ENCODE peak calls at places on chromosome 22, in five cellular contexts. T, Z, F, E and D are unnamed samples.
A peak's percentile ranks its signal among the peaks of the same experiment; 100 is the strongest.

GRCh38 chr22:24441406-24442351 is 14.3 kb downstream of the ADORA2A start:
- DNase-seq in T (no peak), Z (no peak), F (no peak), E (no peak), D (peak; percentile 82)

GRCh38 chr22:42389137-42389536 is 43.1 kb downstream of the NFAM1 start:
- DNase-seq in T (no peak), Z (no peak), F (no peak), E (no peak), D (no peak)

GRCh38 chr22:40487663-40488249 is 117.4 kb downstream of the SGSM3 start:
- DNase-seq in T (peak; percentile 37), Z (no peak), F (no peak), E (no peak), D (no peak)

GRCh38 chr22:31278643-31279326 is 13.5 kb downstream of the PIK3IP1 start:
- DNase-seq in T (no peak), Z (no peak), F (no peak), E (no peak), D (no peak)

GRCh38 chr22:28656156-28656555 is 23.5 kb downstream of the TTC28 start:
- DNase-seq in T (no peak), Z (no peak), F (no peak), E (no peak), D (no peak)

GRCh38 chr22:45516923-45517675 is 14.4 kb downstream of the FBLN1 start:
- DNase-seq in T (no peak), Z (no peak), F (no peak), E (no peak), D (no peak)

GRCh38 chr22:33922268-33922667 is 2.0 kb upstream of the LARGE1 start:
- DNase-seq in T (peak; percentile 30), Z (no peak), F (peak; percentile 53), E (no peak), D (no peak)

GRCh38 chr22:49576241-49577141 is 251.2 kb downstream of the BRD1 start:
- DNase-seq in T (no peak), Z (no peak), F (peak; percentile 11), E (no peak), D (peak; percentile 61)

GRCh38 chr22:50247748-50248147 is 2.9 kb upstream of the TUBGCP6 start:
- DNase-seq in T (peak; percentile 86), Z (no peak), F (peak; percentile 56), E (no peak), D (no peak)

GRCh38 chr22:20130319-20130718 is 1.3 kb upstream of the ZDHHC8 start:
- DNase-seq in T (no peak), Z (no peak), F (no peak), E (no peak), D (no peak)

GRCh38 chr22:42918500-42918899 is 61.4 kb upstream of the ARFGAP3 start:
- DNase-seq in T (no peak), Z (no peak), F (no peak), E (no peak), D (no peak)

GRCh38 chr22:45537734-45538181 is 35.1 kb downstream of the FBLN1 start:
- DNase-seq in T (no peak), Z (no peak), F (peak; percentile 27), E (peak; percentile 71), D (peak; percentile 86)

GRCh38 chr22:43060213-43060612 is 29.0 kb downstream of the TTLL1 start:
- DNase-seq in T (peak; percentile 46), Z (no peak), F (peak; percentile 42), E (no peak), D (no peak)

GRCh38 chr22:44735518-44736428 is 16.6 kb upstream of the ARHGAP8 start:
- DNase-seq in T (peak; percentile 70), Z (peak; percentile 80), F (peak; percentile 86), E (no peak), D (no peak)

GRCh38 chr22:48760481-48761238 is 1067.0 kb downstream of the BRD1 start:
- DNase-seq in T (no peak), Z (peak; percentile 25), F (peak; percentile 11), E (no peak), D (peak; percentile 33)

GRCh38 chr22:50739894-50740293 is 1.9 kb downstream of the ACR start:
- DNase-seq in T (no peak), Z (peak; percentile 23), F (no peak), E (no peak), D (no peak)

GRCh38 chr22:45594123-45594941 is 77.3 kb upstream of the ATXN10 start:
- DNase-seq in T (no peak), Z (no peak), F (no peak), E (no peak), D (no peak)

GRCh38 chr22:30325065-30325720 is 1.5 kb downstream of the TBC1D10A start:
- DNase-seq in T (no peak), Z (peak; percentile 45), F (peak; percentile 88), E (peak; percentile 68), D (no peak)

GRCh38 chr22:42933783-42934144 is 76.7 kb upstream of the ARFGAP3 start:
- DNase-seq in T (peak; percentile 48), Z (no peak), F (no peak), E (peak; percentile 80), D (no peak)

GRCh38 chr22:24128024-24128423 is 53.3 kb upstream of the SUSD2 start:
- DNase-seq in T (no peak), Z (no peak), F (no peak), E (no peak), D (no peak)

GRCh38 chr22:42001127-42001526 is 2.5 kb downstream of the WBP2NL start:
- DNase-seq in T (no peak), Z (no peak), F (no peak), E (no peak), D (no peak)

GRCh38 chr22:23518381-23519187 is 61.5 kb downstream of the IGLL1 start:
- DNase-seq in T (no peak), Z (no peak), F (no peak), E (no peak), D (no peak)

GRCh38 chr22:29470159-29470855 is 9.7 kb upstream of the NEFH start:
- DNase-seq in T (peak; percentile 71), Z (peak; percentile 76), F (peak; percentile 73), E (no peak), D (no peak)

GRCh38 chr22:28477556-28477955 is 202.1 kb downstream of the TTC28 start:
- DNase-seq in T (no peak), Z (no peak), F (no peak), E (no peak), D (no peak)

GRCh38 chr22:31915499-31916065 is 28.8 kb upstream of the YWHAH start:
- DNase-seq in T (peak; percentile 30), Z (no peak), F (no peak), E (no peak), D (no peak)

GRCh38 chr22:28711820-28712777 is 29.5 kb downstream of the CHEK2 start:
- DNase-seq in T (no peak), Z (no peak), F (no peak), E (peak; percentile 95), D (no peak)

GRCh38 chr22:40452730-40453487 is 82.5 kb downstream of the SGSM3 start:
- DNase-seq in T (no peak), Z (no peak), F (no peak), E (no peak), D (no peak)

GRCh38 chr22:50473855-50474671 is 772 bp downstream of the SBF1 start:
- DNase-seq in T (peak; percentile 25), Z (no peak), F (peak; percentile 57), E (no peak), D (no peak)

GRCh38 chr22:43826142-43827093 is 14.3 kb upstream of the EFCAB6 start:
- DNase-seq in T (peak; percentile 20), Z (no peak), F (peak; percentile 50), E (peak; percentile 39), D (no peak)

GRCh38 chr22:48948575-48949170 is 879.0 kb downstream of the BRD1 start:
- DNase-seq in T (no peak), Z (peak; percentile 22), F (peak; percentile 6), E (no peak), D (peak; percentile 26)

GRCh38 chr22:22737590-22737989 is 93.2 kb downstream of the GGTLC2 start:
- DNase-seq in T (no peak), Z (no peak), F (no peak), E (no peak), D (no peak)

GRCh38 chr22:48185656-48186055 is 1423.2 kb downstream of the TBC1D22A start:
- DNase-seq in T (no peak), Z (no peak), F (no peak), E (no peak), D (peak; percentile 24)

GRCh38 chr22:26697151-26697550 is 39.8 kb downstream of the MIAT start:
- DNase-seq in T (no peak), Z (no peak), F (no peak), E (no peak), D (no peak)
- H3K4me3 ChIP-seq in T (no peak overlapping the region), Z (no peak overlapping the region), F (no peak overlapping the region), E (no peak overlapping the region), D (no peak overlapping the region)

DNA sequence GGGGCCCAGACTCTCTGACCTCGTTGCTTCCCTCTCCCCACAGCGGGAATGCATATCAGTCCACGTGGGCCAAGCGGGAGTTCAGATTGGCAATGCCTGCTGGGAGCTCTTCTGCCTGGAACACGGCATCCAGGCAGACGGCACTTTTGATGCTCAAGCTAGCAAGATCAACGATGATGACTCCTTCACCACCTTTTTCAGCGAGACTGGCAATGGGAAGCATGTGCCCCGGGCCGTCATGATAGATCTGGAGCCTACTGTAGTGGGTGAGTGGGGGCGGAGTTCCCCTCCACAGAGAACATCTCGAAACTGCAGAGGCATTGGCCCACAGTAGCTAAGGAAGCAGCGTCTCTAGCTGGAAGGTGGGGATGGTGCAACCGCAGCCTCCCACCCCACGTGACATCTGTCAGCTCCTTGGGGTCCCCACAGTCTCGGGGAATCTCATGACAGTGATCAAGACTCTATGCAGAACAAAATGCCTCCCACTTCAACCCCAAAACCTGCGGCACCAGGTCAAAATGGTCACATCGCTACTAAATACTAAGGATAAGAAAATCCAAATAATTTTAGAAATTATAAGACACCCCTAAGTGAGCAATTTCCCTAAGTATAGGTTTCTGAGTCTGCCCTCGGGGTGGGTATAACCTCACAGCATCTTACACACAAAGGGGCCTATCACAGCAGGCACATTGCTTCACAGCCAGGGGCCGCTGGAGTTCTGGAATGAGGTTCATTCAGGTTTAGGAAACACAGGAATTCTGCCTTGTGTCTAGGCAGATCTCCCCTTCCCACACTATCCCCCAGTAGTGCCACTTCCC is 11.0 kb downstream of the TUBA8 start:
- DNase-seq in T (no peak), Z (no peak), F (no peak), E (no peak), D (no peak)
- TF ChIP-seq CTCF in T (no peak), Z (no peak), F (no peak), E (peak; percentile 4), D (no peak)

GRCh38 chr22:46791201-46791731 is 28.8 kb downstream of the TBC1D22A start:
- DNase-seq in T (peak; percentile 69), Z (no peak), F (no peak), E (no peak), D (no peak)
- H3K4me3 ChIP-seq in T (no peak overlapping the region), Z (no peak overlapping the region), F (no peak overlapping the region), E (no peak overlapping the region), D (no peak overlapping the region)

DNA sequence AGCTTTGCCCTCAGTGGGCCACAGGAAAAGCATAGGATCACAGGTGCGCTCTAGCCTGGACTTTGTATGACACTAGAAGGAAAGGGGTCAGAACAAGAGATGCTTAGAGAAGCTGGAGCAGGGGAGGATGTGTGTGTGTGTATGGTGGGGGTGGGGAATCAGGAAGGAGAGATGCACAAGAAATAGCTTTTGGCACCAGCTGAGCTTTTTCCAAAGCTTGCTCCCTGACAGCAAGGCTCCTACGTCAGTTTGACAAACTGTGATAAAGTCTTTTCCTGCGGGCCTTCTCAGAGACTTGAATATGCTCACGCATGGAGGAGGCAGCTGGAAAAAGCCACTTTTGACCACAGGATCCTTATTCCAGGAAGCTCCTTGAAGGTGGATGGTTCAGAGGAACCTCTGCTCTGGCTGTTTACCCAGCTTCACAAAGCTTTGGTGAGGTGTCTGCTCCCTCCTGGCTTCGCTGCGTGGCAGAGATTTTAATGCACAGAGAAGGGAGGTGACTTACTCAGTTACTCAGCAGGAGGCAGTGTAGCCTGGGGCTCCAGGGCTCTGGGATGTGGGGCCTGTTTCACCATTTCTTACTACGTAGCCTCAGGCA is 3.9 kb downstream of the CDC42EP1 start:
- DNase-seq in T (no peak), Z (no peak), F (no peak), E (no peak), D (no peak)
- TF ChIP-seq CTCF in T (no peak), Z (no peak), F (no peak), E (peak; percentile 3), D (no peak)